ENCODE peak calls at places on chromosome 10, in seven cellular contexts. W is hepatocyte, T is lower lobe of right lung, B is Caco-2, V is transverse colon, R is right lobe of liver, F is cardiac muscle cell. U is an unnamed sample.

GRCh38 chr10:31739759-31740158 is 188.9 kb downstream of the ARHGAP12 start:
- DNase-seq in B (no peak), W (no peak), F (no peak), T (no peak), R (no peak), V (no peak), U (no peak)

GRCh38 chr10:11612004-11613001 is 853 bp upstream of the USP6NL start:
- DNase-seq in R (no peak), B (peak), V (no peak), F (no peak), T (no peak), W (peak), U (no peak)

GRCh38 chr10:129514568-129515451 is 47.8 kb downstream of the MGMT start:
- DNase-seq in V (no peak), W (no peak), B (no peak), R (no peak), T (no peak), F (no peak), U (no peak)

GRCh38 chr10:72981882-72982529 is 27.4 kb upstream of the PLA2G12B start:
- DNase-seq in F (peak), V (no peak), R (no peak), B (no peak), W (no peak), T (no peak), U (no peak)

GRCh38 chr10:89591796-89592271 is 53.2 kb downstream of the PANK1 start:
- DNase-seq in R (peak), W (peak), F (peak), B (peak), T (no peak), V (no peak), U (no peak)

GRCh38 chr10:7544203-7544602 is 122.6 kb downstream of the ITIH5 start:
- DNase-seq in F (no peak), W (no peak), B (no peak), R (no peak), T (no peak), V (no peak), U (no peak)

GRCh38 chr10:127280446-127280845 is 84.1 kb upstream of the INSYN2A start:
- DNase-seq in W (no peak), F (no peak), B (no peak), T (no peak), R (no peak), V (no peak), U (no peak)

GRCh38 chr10:129658673-129659072 is 191.6 kb downstream of the MGMT start:
- DNase-seq in T (no peak), W (no peak), R (no peak), F (peak), B (no peak), V (no peak), U (no peak)

GRCh38 chr10:102782698-102783540 is 39.2 kb downstream of the WBP1L start:
- DNase-seq in T (peak), F (peak), R (peak), B (no peak), W (peak), V (peak), U (no peak)

GRCh38 chr10:24571870-24572450 is 151.7 kb downstream of the ARHGAP21 start:
- DNase-seq in R (no peak), F (no peak), T (no peak), B (no peak), V (no peak), W (no peak), U (no peak)

GRCh38 chr10:70286616-70287015 is 2.8 kb upstream of the NPFFR1 start:
- DNase-seq in V (no peak), T (no peak), F (no peak), R (no peak), W (no peak), B (no peak), U (no peak)

GRCh38 chr10:87505366-87506113 is 847 bp downstream of the MINPP1 start:
- DNase-seq in F (peak), V (peak), W (peak), T (peak), B (peak), R (peak), U (no peak)

GRCh38 chr10:124063736-124064135 is 29.7 kb downstream of the CHST15 start:
- DNase-seq in B (no peak), W (peak), F (no peak), R (no peak), V (peak), T (no peak), U (peak)

GRCh38 chr10:13439771-13440708 is 88.8 kb downstream of the BEND7 start:
- DNase-seq in F (peak), V (peak), W (peak), R (peak), B (peak), T (peak), U (no peak)

GRCh38 chr10:86197166-86197790 is 169.3 kb downstream of the GRID1 start:
- DNase-seq in T (no peak), R (no peak), F (no peak), V (no peak), W (no peak), B (no peak), U (no peak)

GRCh38 chr10:22598488-22598887 is 115.9 kb downstream of the PIP4K2A start:
- DNase-seq in B (no peak), T (no peak), V (no peak), F (no peak), W (no peak), R (no peak), U (no peak)

GRCh38 chr10:108307925-108308312 is 1143.4 kb upstream of the SORCS1 start:
- DNase-seq in V (no peak), F (no peak), B (no peak), W (no peak), R (no peak), T (no peak), U (no peak)

GRCh38 chr10:69497235-69497561 is 45.9 kb downstream of the TSPAN15 start:
- DNase-seq in V (no peak), T (peak), R (no peak), F (no peak), B (no peak), W (no peak), U (no peak)

GRCh38 chr10:99341860-99342517 is 12.8 kb downstream of the CNNM1 start:
- DNase-seq in T (no peak), V (no peak), R (no peak), B (no peak), F (no peak), W (no peak), U (no peak)

DNA sequence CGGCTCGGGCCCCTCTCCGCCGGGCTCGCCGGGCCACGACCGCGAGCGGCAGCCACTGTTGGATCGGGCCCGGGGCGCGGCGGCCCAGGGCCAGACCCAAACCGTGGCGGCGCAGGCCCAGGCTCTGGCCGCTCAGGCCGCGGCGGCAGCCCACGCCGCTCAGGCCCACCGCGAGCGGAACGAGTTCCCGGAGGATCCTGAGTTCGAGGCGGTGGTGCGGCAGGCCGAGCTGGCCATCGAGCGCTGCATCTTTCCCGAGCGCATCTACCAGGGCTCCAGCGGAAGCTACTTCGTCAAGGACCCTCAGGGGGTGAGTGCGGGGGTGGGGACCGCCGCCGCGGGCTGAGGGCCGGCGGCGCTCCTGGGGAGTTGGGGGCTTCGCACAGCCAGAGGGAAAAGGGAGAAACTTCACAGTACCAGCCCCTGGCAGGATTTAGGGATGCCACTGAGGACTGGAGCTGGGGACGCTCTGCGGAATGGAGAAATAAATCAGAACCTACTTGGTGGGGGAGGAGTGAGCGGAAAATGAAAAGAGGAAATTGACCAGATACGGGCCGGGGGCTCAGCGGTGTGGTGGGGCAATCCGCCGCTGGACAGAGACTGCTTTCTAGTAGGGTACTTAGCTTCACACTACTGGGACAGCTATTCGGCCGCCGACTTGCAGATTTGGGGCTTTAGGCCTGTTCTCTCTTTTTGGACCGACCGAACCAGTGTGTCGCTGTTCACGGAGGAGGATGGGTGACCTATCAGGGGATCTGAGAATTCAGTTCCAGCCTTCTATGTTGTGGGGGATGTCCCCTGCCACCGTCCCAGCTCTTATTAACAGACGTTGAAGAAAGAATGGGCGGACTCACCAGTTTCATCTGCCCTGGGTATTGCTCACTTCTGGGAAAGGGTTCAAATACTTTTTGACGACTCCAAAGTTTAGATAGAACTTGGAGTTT is 669 bp downstream of the PI4K2A start:
- DNase-seq in R (peak), B (peak), T (peak), F (peak), W (peak), V (peak), U (no peak)
- H3K4me3 ChIP-seq in R (peak), B (peak), T (peak), F (peak), W (peak), V (peak), U (peak)

GRCh38 chr10:59289809-59290208 is 72.5 kb downstream of the FAM13C start:
- DNase-seq in B (no peak), F (no peak), R (no peak), T (no peak), W (no peak), V (no peak), U (no peak)

GRCh38 chr10:59285848-59286247 is 76.5 kb downstream of the FAM13C start:
- DNase-seq in W (no peak), R (no peak), V (no peak), T (no peak), F (no peak), B (no peak), U (no peak)

GRCh38 chr10:59287587-59287986 is 74.8 kb downstream of the FAM13C start:
- DNase-seq in R (no peak), V (no peak), B (no peak), T (no peak), W (no peak), F (no peak), U (no peak)

GRCh38 chr10:59285073-59285472 is 77.3 kb downstream of the FAM13C start:
- DNase-seq in F (no peak), B (no peak), T (no peak), V (no peak), W (no peak), R (no peak), U (peak)

DNA sequence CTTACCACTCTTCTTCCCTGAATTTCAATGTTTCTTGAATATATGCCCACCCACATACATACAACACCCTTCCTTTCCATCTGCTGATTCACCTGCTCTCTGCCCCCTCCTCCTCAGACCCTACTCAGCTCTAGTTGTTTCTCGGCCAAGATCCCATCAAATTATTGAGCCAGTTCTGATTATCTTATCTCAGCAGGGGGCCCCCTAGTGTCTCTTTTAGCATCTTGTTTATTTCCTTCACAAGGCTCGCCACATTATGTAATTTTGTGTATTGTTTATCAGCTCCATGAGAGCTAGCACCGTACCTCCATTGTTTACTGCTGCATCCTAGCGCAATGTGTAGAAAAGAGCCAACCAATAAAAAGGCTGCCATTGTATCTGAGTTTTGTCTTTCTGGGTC is 71.9 kb downstream of the FAM13C start:
- DNase-seq in F (no peak), W (no peak), R (no peak), B (no peak), V (no peak), T (no peak), U (no peak)
- TF ChIP-seq CTCF in F (no peak), W (no peak), R (peak), B (peak), V (no peak), T (no peak), U (no peak)

GRCh38 chr10:1608408-1609037 is 128.8 kb downstream of the ADARB2 start:
- DNase-seq in B (no peak), R (no peak), W (no peak), F (no peak), T (no peak), V (no peak), U (no peak)
- H3K4me3 ChIP-seq in B (no peak), R (no peak), W (no peak), F (no peak), T (no peak), V (no peak), U (no peak)

GRCh38 chr10:28541695-28542365 is 8.9 kb downstream of the WAC start:
- DNase-seq in F (peak), R (no peak), T (no peak), V (no peak), B (no peak), W (no peak), U (no peak)
- TF ChIP-seq CTCF in F (peak), R (no peak), T (no peak), V (no peak), B (peak), W (no peak), U (no peak)

GRCh38 chr10:37855691-37856090 is 1.7 kb downstream of the ZNF248 start:
- DNase-seq in T (no peak), V (no peak), R (no peak), W (no peak), B (no peak), F (no peak), U (no peak)
- H3K4me3 ChIP-seq in T (peak), V (peak), R (no peak), W (no peak), B (no peak), F (peak), U (peak)

GRCh38 chr10:3105166-3105565 is 37.8 kb downstream of the PFKP start:
- DNase-seq in R (no peak), T (no peak), V (no peak), F (no peak), B (no peak), W (no peak), U (no peak)

GRCh38 chr10:3103646-3104045 is 36.3 kb downstream of the PFKP start:
- DNase-seq in T (no peak), R (no peak), F (no peak), V (no peak), B (no peak), W (no peak), U (no peak)

GRCh38 chr10:3104251-3104918 is 37.0 kb downstream of the PFKP start:
- DNase-seq in F (no peak), B (no peak), V (no peak), T (no peak), W (no peak), R (no peak), U (no peak)

GRCh38 chr10:3100856-3101640 is 33.7 kb downstream of the PFKP start:
- DNase-seq in W (no peak), T (no peak), B (no peak), R (no peak), V (no peak), F (no peak), U (no peak)

GRCh38 chr10:3102721-3103410 is 35.5 kb downstream of the PFKP start:
- DNase-seq in V (peak), B (no peak), R (peak), F (no peak), W (no peak), T (no peak), U (peak)
- TF ChIP-seq CTCF in V (no peak), B (no peak), R (no peak), F (no peak), W (no peak), T (no peak), U (no peak)

GRCh38 chr10:71963756-71964668 is at the start of gene CHST3:
- DNase-seq in V (peak), B (peak), F (peak), W (peak), R (peak), T (peak), U (no peak)
- H3K4me3 ChIP-seq in V (peak), B (peak), F (peak), W (peak), R (peak), T (peak), U (peak)